ENCODE peak calls at places on chromosomes 3 and 15, in ten cellular contexts. One of them, this sample, is unnamed.

GRCh38 chr3:162892921-162893793 is 1396.5 kb downstream of the OTOL1 start:
- DNase-seq in spleen: no peak
- DNase-seq in foreskin fibroblast: no peak
- DNase-seq in HFF-Myc: no peak
- DNase-seq in fibroblast of lung: no peak
- DNase-seq in mammary epithelial cell: no peak
- DNase-seq in cardiac fibroblast: no peak
- DNase-seq in lower leg skin: no peak
- DNase-seq in fibroblast of mammary gland: no peak
- DNase-seq in brain microvascular endothelial cell: no peak
- DNase-seq in this sample: no peak

GRCh38 chr3:129228891-129229585 is 20.4 kb upstream of the COPG1 start:
- DNase-seq in cardiac fibroblast: peak
- DNase-seq in foreskin fibroblast: peak
- DNase-seq in mammary epithelial cell: peak
- DNase-seq in fibroblast of lung: peak
- DNase-seq in brain microvascular endothelial cell: peak
- DNase-seq in spleen: peak
- DNase-seq in lower leg skin: no peak
- DNase-seq in HFF-Myc: peak
- DNase-seq in fibroblast of mammary gland: peak
- DNase-seq in this sample: peak

GRCh38 chr3:29978036-29978435 is 628.4 kb upstream of the TGFBR2 start:
- DNase-seq in mammary epithelial cell: peak
- DNase-seq in cardiac fibroblast: peak
- DNase-seq in brain microvascular endothelial cell: no peak
- DNase-seq in foreskin fibroblast: peak
- DNase-seq in spleen: no peak
- DNase-seq in fibroblast of mammary gland: peak
- DNase-seq in HFF-Myc: no peak
- DNase-seq in lower leg skin: no peak
- DNase-seq in fibroblast of lung: peak
- DNase-seq in this sample: no peak

GRCh38 chr3:32246079-32246675 is 7.7 kb downstream of the CMTM8 start:
- DNase-seq in cardiac fibroblast: no peak
- DNase-seq in fibroblast of lung: no peak
- DNase-seq in lower leg skin: no peak
- DNase-seq in brain microvascular endothelial cell: no peak
- DNase-seq in HFF-Myc: no peak
- DNase-seq in mammary epithelial cell: peak
- DNase-seq in foreskin fibroblast: no peak
- DNase-seq in spleen: no peak
- DNase-seq in fibroblast of mammary gland: no peak
- DNase-seq in this sample: no peak

GRCh38 chr15:72375501-72375845 is 341 bp downstream of the HEXA start:
- DNase-seq in fibroblast of lung: no peak
- DNase-seq in HFF-Myc: no peak
- DNase-seq in brain microvascular endothelial cell: no peak
- DNase-seq in cardiac fibroblast: no peak
- DNase-seq in mammary epithelial cell: no peak
- DNase-seq in fibroblast of mammary gland: no peak
- DNase-seq in foreskin fibroblast: no peak
- DNase-seq in lower leg skin: peak
- DNase-seq in spleen: no peak
- DNase-seq in this sample: no peak

GRCh38 chr3:110614181-110614580 is 457.4 kb upstream of the NECTIN3 start:
- DNase-seq in fibroblast of mammary gland: no peak
- DNase-seq in HFF-Myc: no peak
- DNase-seq in brain microvascular endothelial cell: no peak
- DNase-seq in spleen: no peak
- DNase-seq in foreskin fibroblast: no peak
- DNase-seq in cardiac fibroblast: no peak
- DNase-seq in lower leg skin: no peak
- DNase-seq in mammary epithelial cell: no peak
- DNase-seq in fibroblast of lung: no peak
- DNase-seq in this sample: no peak

GRCh38 chr3:65231544-65231943 is 543.7 kb upstream of the ADAMTS9 start:
- DNase-seq in HFF-Myc: no peak
- DNase-seq in spleen: no peak
- DNase-seq in fibroblast of lung: no peak
- DNase-seq in fibroblast of mammary gland: no peak
- DNase-seq in foreskin fibroblast: no peak
- DNase-seq in lower leg skin: no peak
- DNase-seq in brain microvascular endothelial cell: no peak
- DNase-seq in cardiac fibroblast: no peak
- DNase-seq in mammary epithelial cell: no peak
- DNase-seq in this sample: no peak

GRCh38 chr3:99765042-99765942 is 52.4 kb upstream of the CMSS1 start:
- DNase-seq in mammary epithelial cell: no peak
- DNase-seq in HFF-Myc: no peak
- DNase-seq in brain microvascular endothelial cell: peak
- DNase-seq in cardiac fibroblast: peak
- DNase-seq in fibroblast of lung: peak
- DNase-seq in lower leg skin: no peak
- DNase-seq in foreskin fibroblast: peak
- DNase-seq in spleen: no peak
- DNase-seq in fibroblast of mammary gland: peak
- DNase-seq in this sample: peak

GRCh38 chr3:142852009-142852408 is 36.9 kb downstream of the PCOLCE2 start:
- DNase-seq in spleen: no peak
- DNase-seq in HFF-Myc: no peak
- DNase-seq in cardiac fibroblast: no peak
- DNase-seq in brain microvascular endothelial cell: no peak
- DNase-seq in lower leg skin: no peak
- DNase-seq in fibroblast of lung: no peak
- DNase-seq in fibroblast of mammary gland: no peak
- DNase-seq in foreskin fibroblast: no peak
- DNase-seq in mammary epithelial cell: no peak
- DNase-seq in this sample: no peak

GRCh38 chr15:70523634-70524033 is 239.7 kb downstream of the UACA start:
- DNase-seq in foreskin fibroblast: no peak
- DNase-seq in fibroblast of mammary gland: no peak
- DNase-seq in cardiac fibroblast: no peak
- DNase-seq in brain microvascular endothelial cell: no peak
- DNase-seq in lower leg skin: no peak
- DNase-seq in HFF-Myc: no peak
- DNase-seq in fibroblast of lung: no peak
- DNase-seq in spleen: peak
- DNase-seq in mammary epithelial cell: no peak
- DNase-seq in this sample: no peak

GRCh38 chr3:39211332-39212130 is 19.1 kb upstream of the XIRP1 start:
- DNase-seq in spleen: no peak
- DNase-seq in lower leg skin: no peak
- DNase-seq in cardiac fibroblast: no peak
- DNase-seq in fibroblast of mammary gland: no peak
- DNase-seq in HFF-Myc: no peak
- DNase-seq in fibroblast of lung: no peak
- DNase-seq in foreskin fibroblast: no peak
- DNase-seq in mammary epithelial cell: no peak
- DNase-seq in brain microvascular endothelial cell: no peak
- DNase-seq in this sample: no peak

GRCh38 chr3:98617841-98618240 is 24.4 kb upstream of the CPOX start:
- DNase-seq in mammary epithelial cell: no peak
- DNase-seq in HFF-Myc: no peak
- DNase-seq in cardiac fibroblast: no peak
- DNase-seq in fibroblast of mammary gland: no peak
- DNase-seq in lower leg skin: no peak
- DNase-seq in spleen: no peak
- DNase-seq in fibroblast of lung: no peak
- DNase-seq in brain microvascular endothelial cell: no peak
- DNase-seq in foreskin fibroblast: no peak
- DNase-seq in this sample: no peak

DNA sequence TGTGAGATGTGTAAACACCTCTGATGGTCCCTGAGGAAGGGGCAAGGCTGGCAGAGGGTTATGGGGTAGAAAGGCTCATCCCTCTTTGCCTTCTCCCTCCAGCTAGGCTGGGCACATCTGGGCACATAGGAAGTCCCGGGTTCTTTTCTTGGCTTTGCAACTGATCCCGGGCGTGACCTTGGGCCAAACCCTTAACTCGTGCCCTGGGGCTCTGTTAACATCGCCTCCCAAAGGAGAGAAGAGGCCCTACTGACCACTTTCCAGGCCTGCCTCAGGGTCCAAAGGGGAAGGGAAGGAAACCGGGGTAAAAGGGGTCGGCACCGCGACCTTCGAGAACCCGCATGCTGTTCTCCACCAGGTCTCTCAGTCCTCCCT is 549 bp downstream of the C3orf18 start:
- DNase-seq in foreskin fibroblast: no peak
- DNase-seq in mammary epithelial cell: no peak
- DNase-seq in cardiac fibroblast: no peak
- DNase-seq in lower leg skin: no peak
- DNase-seq in brain microvascular endothelial cell: no peak
- DNase-seq in spleen: no peak
- DNase-seq in HFF-Myc: no peak
- DNase-seq in fibroblast of lung: no peak
- DNase-seq in fibroblast of mammary gland: no peak
- DNase-seq in this sample: no peak
- H3K4me3 ChIP-seq in foreskin fibroblast: peak
- H3K4me3 ChIP-seq in mammary epithelial cell: no peak
- H3K4me3 ChIP-seq in cardiac fibroblast: peak
- H3K4me3 ChIP-seq in lower leg skin: no peak
- H3K4me3 ChIP-seq in brain microvascular endothelial cell: peak
- H3K4me3 ChIP-seq in spleen: peak
- H3K4me3 ChIP-seq in HFF-Myc: peak
- H3K4me3 ChIP-seq in fibroblast of lung: peak
- H3K4me3 ChIP-seq in fibroblast of mammary gland: peak
- H3K4me3 ChIP-seq in this sample: peak

DNA sequence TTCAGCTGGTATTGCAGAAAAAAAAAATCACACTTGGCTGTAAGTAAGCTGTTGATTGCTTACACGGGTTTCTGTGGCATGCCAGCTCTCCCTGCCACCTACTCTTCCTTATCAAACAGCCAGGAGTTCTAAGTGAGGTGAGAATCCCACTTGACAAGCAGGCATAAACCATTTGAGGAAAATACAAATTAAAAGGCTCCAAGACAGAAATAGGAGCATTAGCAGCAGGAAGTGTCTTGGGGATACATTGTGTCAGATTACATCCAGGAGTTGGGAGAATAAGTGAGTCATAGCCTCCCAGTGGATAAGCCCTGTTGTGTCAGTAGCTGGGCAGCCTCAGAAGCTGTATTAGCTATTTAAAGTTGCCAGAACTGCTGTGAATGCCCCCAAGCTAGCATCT is 256.0 kb downstream of the CNTN4 start:
- DNase-seq in fibroblast of mammary gland: peak
- DNase-seq in foreskin fibroblast: peak
- DNase-seq in brain microvascular endothelial cell: no peak
- DNase-seq in mammary epithelial cell: no peak
- DNase-seq in lower leg skin: no peak
- DNase-seq in cardiac fibroblast: peak
- DNase-seq in fibroblast of lung: peak
- DNase-seq in HFF-Myc: no peak
- DNase-seq in spleen: no peak
- DNase-seq in this sample: peak
- TF ChIP-seq CTCF in fibroblast of mammary gland: no peak
- TF ChIP-seq CTCF in foreskin fibroblast: no peak
- TF ChIP-seq CTCF in brain microvascular endothelial cell: no peak
- TF ChIP-seq CTCF in mammary epithelial cell: no peak
- TF ChIP-seq CTCF in lower leg skin: no peak
- TF ChIP-seq CTCF in cardiac fibroblast: no peak
- TF ChIP-seq CTCF in fibroblast of lung: no peak
- TF ChIP-seq CTCF in HFF-Myc: no peak
- TF ChIP-seq CTCF in spleen: no peak
- TF ChIP-seq CTCF in this sample: no peak

GRCh38 chr3:153158184-153158583 is 3.8 kb upstream of the RAP2B start:
- DNase-seq in lower leg skin: no peak
- DNase-seq in spleen: no peak
- DNase-seq in foreskin fibroblast: no peak
- DNase-seq in cardiac fibroblast: no peak
- DNase-seq in brain microvascular endothelial cell: no peak
- DNase-seq in HFF-Myc: no peak
- DNase-seq in mammary epithelial cell: no peak
- DNase-seq in fibroblast of lung: no peak
- DNase-seq in fibroblast of mammary gland: no peak
- DNase-seq in this sample: no peak
- H3K4me3 ChIP-seq in lower leg skin: no peak
- H3K4me3 ChIP-seq in spleen: no peak
- H3K4me3 ChIP-seq in foreskin fibroblast: no peak
- H3K4me3 ChIP-seq in cardiac fibroblast: no peak
- H3K4me3 ChIP-seq in brain microvascular endothelial cell: no peak
- H3K4me3 ChIP-seq in HFF-Myc: no peak
- H3K4me3 ChIP-seq in mammary epithelial cell: no peak
- H3K4me3 ChIP-seq in fibroblast of lung: no peak
- H3K4me3 ChIP-seq in fibroblast of mammary gland: no peak
- H3K4me3 ChIP-seq in this sample: no peak

DNA sequence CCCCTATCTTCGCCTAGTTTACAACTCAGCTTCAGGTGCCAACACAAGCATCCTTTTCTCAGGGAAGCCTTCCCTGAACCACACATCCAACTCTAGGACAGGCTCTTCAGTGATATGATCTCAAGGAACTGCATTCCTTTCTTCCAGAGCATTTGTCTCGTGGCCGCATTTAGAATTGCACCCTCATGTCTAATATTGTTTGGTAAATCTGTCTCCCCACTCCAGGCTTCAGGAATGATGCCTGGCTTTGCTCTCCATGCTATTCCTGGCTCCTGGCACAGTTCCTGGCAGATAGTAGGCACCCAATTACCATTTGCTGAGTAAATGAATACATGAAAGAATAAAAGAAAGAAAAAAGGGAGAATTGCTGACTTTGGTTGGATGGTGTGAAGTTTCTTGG is 2.4 kb downstream of the CYP19A1 start:
- DNase-seq in brain microvascular endothelial cell: no peak
- DNase-seq in mammary epithelial cell: no peak
- DNase-seq in fibroblast of mammary gland: no peak
- DNase-seq in spleen: no peak
- DNase-seq in foreskin fibroblast: peak
- DNase-seq in lower leg skin: no peak
- DNase-seq in HFF-Myc: no peak
- DNase-seq in fibroblast of lung: peak
- DNase-seq in cardiac fibroblast: no peak
- DNase-seq in this sample: no peak
- TF ChIP-seq CTCF in brain microvascular endothelial cell: no peak
- TF ChIP-seq CTCF in mammary epithelial cell: no peak
- TF ChIP-seq CTCF in fibroblast of mammary gland: no peak
- TF ChIP-seq CTCF in spleen: no peak
- TF ChIP-seq CTCF in foreskin fibroblast: no peak
- TF ChIP-seq CTCF in lower leg skin: no peak
- TF ChIP-seq CTCF in HFF-Myc: no peak
- TF ChIP-seq CTCF in fibroblast of lung: no peak
- TF ChIP-seq CTCF in cardiac fibroblast: no peak
- TF ChIP-seq CTCF in this sample: peak

DNA sequence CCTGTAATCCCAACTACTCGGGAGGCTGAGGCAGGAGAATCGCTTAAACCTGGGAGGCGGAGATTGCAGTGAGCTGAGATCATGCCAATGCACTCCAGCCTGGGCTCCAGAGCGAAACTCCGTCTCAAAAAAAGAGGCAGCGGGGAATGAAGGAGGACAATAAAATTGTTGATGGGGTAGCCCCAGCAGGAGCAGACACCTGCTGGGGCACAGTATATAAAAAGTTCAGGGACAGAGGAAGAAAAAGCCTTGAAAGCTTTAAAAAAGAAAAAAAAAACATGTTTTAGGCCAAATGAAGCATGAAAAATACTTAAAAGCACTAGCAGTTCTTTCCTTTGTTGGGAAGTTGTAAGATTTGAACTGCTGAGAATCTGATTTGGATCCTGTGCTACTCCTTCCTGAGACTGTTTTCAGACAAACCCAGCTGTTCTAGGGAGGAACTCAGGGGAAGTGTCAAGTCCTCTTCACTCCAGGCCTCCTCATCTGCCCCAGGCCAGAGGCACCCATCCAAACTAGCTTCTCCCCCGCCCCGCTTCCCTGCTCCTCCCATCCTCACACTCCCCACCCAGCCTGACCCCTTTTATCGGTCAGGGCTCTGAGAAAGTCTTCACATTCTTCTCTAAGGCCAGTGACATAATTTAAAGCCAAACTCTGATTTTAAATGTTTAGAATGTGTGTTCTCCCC is 5.0 kb downstream of the IL17RD start:
- DNase-seq in lower leg skin: no peak
- DNase-seq in brain microvascular endothelial cell: no peak
- DNase-seq in HFF-Myc: no peak
- DNase-seq in fibroblast of lung: no peak
- DNase-seq in cardiac fibroblast: no peak
- DNase-seq in mammary epithelial cell: no peak
- DNase-seq in fibroblast of mammary gland: no peak
- DNase-seq in foreskin fibroblast: peak
- DNase-seq in spleen: no peak
- DNase-seq in this sample: peak
- H3K4me3 ChIP-seq in lower leg skin: no peak
- H3K4me3 ChIP-seq in brain microvascular endothelial cell: no peak
- H3K4me3 ChIP-seq in HFF-Myc: no peak
- H3K4me3 ChIP-seq in fibroblast of lung: no peak
- H3K4me3 ChIP-seq in cardiac fibroblast: no peak
- H3K4me3 ChIP-seq in mammary epithelial cell: no peak
- H3K4me3 ChIP-seq in fibroblast of mammary gland: no peak
- H3K4me3 ChIP-seq in foreskin fibroblast: no peak
- H3K4me3 ChIP-seq in spleen: no peak
- H3K4me3 ChIP-seq in this sample: no peak

This sample was measured in fibroblast of villous mesenchyme.